ENCODE peak calls at places on chromosome 12, in eight cellular contexts. E is coronary artery; D is left ventricle myocardium inferior; L is stimulated activated CD8-positive, alpha-beta memory T cell treated with anti-CD3 and anti-CD28 coated beads, Interleukin-4, amount 100 ng/mL, for 48 hours; M is activated T-cell treated with anti-CD3 and anti-CD28 coated beads, Interleukin-2, amount 50 U/mL, for 1 hour; V is AG04449; A is activated CD4-positive, alpha-beta T cell treated with anti-CD3 and anti-CD28 coated beads, Interleukin-2, amount 50 U/mL, for 1 hour; O is GOT3. S is an unnamed sample.

GRCh38 chr12:57984629-57985151 is 43.3 kb downstream of the ATP23 start:
- DNase-seq in L (no peak), V (no peak), D (no peak), E (no peak), O (no peak), M (no peak), A (no peak), S (no peak)

GRCh38 chr12:71947645-71948105 is 9.0 kb downstream of the TPH2 start:
- DNase-seq in V (no peak), A (no peak), E (no peak), D (no peak), O (no peak), M (no peak), L (no peak), S (no peak)

GRCh38 chr12:120138366-120138765 is 21.8 kb upstream of the RAB35 start:
- DNase-seq in D (no peak), V (no peak), L (no peak), O (no peak), E (no peak), M (no peak), A (no peak), S (no peak)

GRCh38 chr12:39541471-39541870 is 78.1 kb downstream of the ABCD2 start:
- DNase-seq in V (no peak), O (no peak), L (no peak), A (no peak), M (no peak), D (no peak), E (no peak), S (no peak)

GRCh38 chr12:5916785-5917290 is 28.2 kb downstream of the ANO2 start:
- DNase-seq in A (no peak), V (no peak), L (no peak), E (no peak), M (no peak), D (no peak), O (no peak), S (no peak)

GRCh38 chr12:52964556-52965336 is 15.8 kb downstream of the KRT18 start:
- DNase-seq in E (no peak), A (no peak), O (no peak), V (no peak), M (no peak), D (no peak), L (no peak), S (no peak)

GRCh38 chr12:45989277-45989856 is 1.0 kb downstream of the SCAF11 start:
- DNase-seq in V (no peak), D (no peak), L (no peak), A (peak), M (no peak), E (no peak), O (no peak), S (peak)

GRCh38 chr12:48078901-48079300 is 27.0 kb downstream of the SENP1 start:
- DNase-seq in L (no peak), M (no peak), A (no peak), E (no peak), V (no peak), D (no peak), O (no peak), S (no peak)

S was measured in effector memory CD8-positive, alpha-beta T cell.